ENCODE peak calls at places on chromosomes 5 and 9, in four cellular contexts. Q is substantia nigra, R is IMR-90, U is pancreas. P is an unnamed sample.

GRCh38 chr9:129232839-129233568 is 54.9 kb upstream of the IER5L start:
- DNase-seq in R (no peak), U (no peak), Q (no peak), P (no peak)

GRCh38 chr9:128390813-128391711 is 19.9 kb downstream of the URM1 start:
- DNase-seq in Q (peak), U (no peak), R (no peak), P (no peak)

GRCh38 chr9:33718987-33719386 is 76.4 kb upstream of the PRSS3 start:
- DNase-seq in Q (no peak), U (no peak), R (peak), P (no peak)

GRCh38 chr5:163696270-163696887 is 191.0 kb downstream of the MAT2B start:
- DNase-seq in U (no peak), R (peak), Q (peak), P (peak)

GRCh38 chr5:10036136-10036535 is 213.6 kb downstream of the ATPSCKMT start:
- DNase-seq in Q (no peak), R (peak), U (no peak), P (no peak)

GRCh38 chr9:84846501-84847323 is 177.2 kb downstream of the NTRK2 start:
- DNase-seq in U (no peak), R (no peak), Q (no peak), P (no peak)

GRCh38 chr9:22039258-22039657 is 30.2 kb upstream of the CDKN2B start:
- DNase-seq in U (no peak), R (no peak), Q (no peak), P (no peak)

GRCh38 chr9:14238518-14238917 is 75.4 kb downstream of the NFIB start:
- DNase-seq in U (no peak), Q (no peak), R (peak), P (no peak)

GRCh38 chr5:43348207-43348606 is 35.0 kb upstream of the HMGCS1 start:
- DNase-seq in U (no peak), Q (no peak), R (no peak), P (no peak)

GRCh38 chr5:76475936-76476335 is 72.9 kb downstream of the IQGAP2 start:
- DNase-seq in Q (no peak), U (no peak), R (no peak), P (no peak)

GRCh38 chr5:125592856-125593255 is 830.4 kb upstream of the GRAMD2B start:
- DNase-seq in Q (no peak), R (no peak), U (no peak), P (no peak)

GRCh38 chr9:120867676-120868338 is 9.2 kb downstream of the PHF19 start:
- DNase-seq in R (no peak), Q (no peak), U (no peak), P (no peak)

DNA sequence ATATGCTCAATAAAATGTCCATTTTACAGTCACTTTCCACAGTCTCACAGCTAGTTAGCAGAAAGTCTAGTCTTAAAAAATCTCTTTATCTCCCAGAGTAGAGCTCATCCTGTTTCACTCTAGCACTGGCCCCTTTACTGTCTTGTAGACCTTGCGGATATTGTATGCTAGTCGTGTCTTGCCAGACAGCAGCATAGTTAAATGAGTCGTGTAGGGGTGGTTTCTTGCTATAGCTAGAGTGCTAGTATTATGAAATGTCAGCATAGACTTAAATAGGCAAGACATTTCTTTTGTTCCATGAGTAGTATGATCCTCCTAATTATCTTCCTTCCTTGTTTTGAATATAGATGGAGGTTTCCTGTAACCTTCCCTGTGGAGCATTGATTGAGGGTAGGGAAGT is 77.4 kb downstream of the C7 start:
- DNase-seq in U (no peak), Q (no peak), R (peak), P (no peak)
- H3K27ac ChIP-seq in U (no peak), Q (no peak), R (no peak), P (no peak)

GRCh38 chr5:151100690-151101089 is 19.9 kb upstream of the TNIP1 start:
- DNase-seq in Q (no peak), U (no peak), R (no peak), P (no peak)

GRCh38 chr5:151097081-151097480 is 16.2 kb upstream of the TNIP1 start:
- DNase-seq in U (no peak), R (no peak), Q (no peak), P (no peak)

GRCh38 chr5:151096001-151096373 is 15.2 kb upstream of the TNIP1 start:
- DNase-seq in U (no peak), R (no peak), Q (no peak), P (no peak)

GRCh38 chr5:151095341-151096000 is 14.6 kb upstream of the TNIP1 start:
- DNase-seq in U (no peak), Q (no peak), R (no peak), P (no peak)

DNA sequence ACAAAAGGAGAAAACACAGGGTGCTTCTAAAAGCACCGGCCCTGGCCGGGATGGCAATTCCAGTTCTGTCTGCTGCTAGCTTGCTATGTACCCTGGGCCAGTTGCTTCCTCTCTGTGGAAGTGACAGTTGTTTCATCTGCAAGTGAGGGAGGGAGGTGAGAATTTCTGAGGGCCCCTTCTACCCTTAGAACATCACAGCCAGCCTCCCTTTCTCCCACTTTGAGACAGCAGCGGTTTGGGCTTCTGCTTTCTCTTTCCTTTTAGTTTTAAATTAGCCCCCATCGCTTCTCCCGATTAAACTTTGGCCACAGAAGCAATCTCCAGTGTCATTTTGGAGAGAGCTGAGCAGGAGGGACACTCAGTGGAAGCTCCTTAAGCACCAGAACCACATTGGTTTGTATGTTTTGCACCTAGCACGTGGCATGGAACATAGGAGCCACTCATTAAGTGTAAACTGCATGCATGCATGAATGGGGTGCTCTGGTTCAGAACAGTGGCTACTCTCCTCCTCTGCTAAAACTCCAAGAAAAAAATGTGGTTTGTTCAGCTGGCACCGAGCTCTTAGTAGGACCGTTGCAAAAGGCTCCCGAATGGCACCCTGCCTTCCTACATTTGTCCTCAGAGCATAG is 17.5 kb upstream of the TNIP1 start:
- DNase-seq in R (no peak), Q (no peak), U (no peak), P (no peak)
- H3K27ac ChIP-seq in R (no peak), Q (no peak), U (no peak), P (no peak)

GRCh38 chr5:143219696-143220095 is 183.8 kb downstream of the NR3C1 start:
- DNase-seq in Q (no peak), R (peak), U (no peak), P (no peak)
- H3K27ac ChIP-seq in Q (no peak), R (no peak), U (no peak), P (no peak)

GRCh38 chr9:4831119-4831518 is 38.4 kb downstream of the RCL1 start:
- DNase-seq in Q (no peak), R (peak), U (no peak), P (no peak)

GRCh38 chr9:4828776-4829175 is 36.0 kb downstream of the RCL1 start:
- DNase-seq in R (peak), Q (no peak), U (no peak), P (no peak)

GRCh38 chr9:4829956-4830355 is 37.2 kb downstream of the RCL1 start:
- DNase-seq in R (peak), U (no peak), Q (no peak), P (no peak)

GRCh38 chr9:4831944-4832343 is 39.2 kb downstream of the RCL1 start:
- DNase-seq in U (no peak), R (no peak), Q (no peak), P (no peak)

GRCh38 chr9:4830699-4831098 is 38.0 kb downstream of the RCL1 start:
- DNase-seq in R (no peak), Q (no peak), U (no peak), P (no peak)
- H3K27ac ChIP-seq in R (no peak), Q (no peak), U (no peak), P (no peak)

DNA sequence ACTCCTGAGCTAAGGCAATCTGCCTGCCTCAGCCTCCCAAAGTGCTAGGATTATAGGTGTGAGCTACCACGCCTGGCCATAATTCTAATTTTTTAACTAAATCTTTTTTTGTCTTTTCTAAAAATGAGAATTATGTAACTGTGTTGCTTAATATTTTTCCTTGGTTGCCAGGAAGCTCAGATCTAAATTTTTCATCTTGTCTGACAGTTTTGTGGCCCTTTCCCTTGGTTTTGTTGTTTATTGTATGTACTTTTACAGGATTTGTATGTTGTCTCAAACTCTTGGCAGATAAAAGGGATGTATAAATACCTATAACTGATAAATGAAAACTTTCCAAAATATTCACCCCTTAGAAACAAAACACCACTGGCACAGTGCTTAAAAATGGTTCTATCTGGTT is 88.2 kb upstream of the KLF9 start:
- DNase-seq in R (no peak), U (no peak), Q (no peak), P (no peak)
- H3K27ac ChIP-seq in R (no peak), U (no peak), Q (no peak), P (no peak)

GRCh38 chr5:137616046-137616445 is 116.9 kb upstream of the SPOCK1 start:
- DNase-seq in R (no peak), Q (no peak), U (no peak), P (no peak)
- H3K27ac ChIP-seq in R (no peak), Q (no peak), U (no peak), P (no peak)